ENCODE peak calls at places on chromosomes 3 and 15, in eight cellular contexts. Y, A, I, J, Q, N, P and T are unnamed samples.

GRCh38 chr15:35289029-35289617 is 204.0 kb upstream of the NANOGP8 start:
- DNase-seq in Y (no peak), A (no peak), I (no peak), J (no peak), Q (peak), N (peak), P (peak), T (peak)

GRCh38 chr3:138461246-138461645 is 26.8 kb downstream of the ESYT3 start:
- DNase-seq in Y (no peak), A (no peak), I (no peak), J (no peak), Q (no peak), N (no peak), P (no peak), T (no peak)

GRCh38 chr15:73851679-73852078 is 21.7 kb upstream of the TBC1D21 start:
- DNase-seq in Y (no peak), A (no peak), I (no peak), J (peak), Q (peak), N (peak), P (peak), T (peak)

GRCh38 chr3:72310028-72310987 is 525.4 kb upstream of the PROK2 start:
- DNase-seq in Y (no peak), A (peak), I (peak), J (peak), Q (peak), N (peak), P (peak), T (peak)

GRCh38 chr15:42457445-42458442 is 33.2 kb downstream of the ZNF106 start:
- DNase-seq in Y (peak), A (no peak), I (peak), J (no peak), Q (peak), N (peak), P (peak), T (peak)

GRCh38 chr3:72679540-72680198 is 168.6 kb downstream of the SHQ1 start:
- DNase-seq in Y (no peak), A (no peak), I (no peak), J (no peak), Q (peak), N (no peak), P (peak), T (peak)

GRCh38 chr3:112042842-112043280 is 8.3 kb downstream of the TMPRSS7 start:
- DNase-seq in Y (no peak), A (no peak), I (no peak), J (no peak), Q (no peak), N (no peak), P (no peak), T (no peak)

GRCh38 chr3:9909221-9910013 is 6.8 kb downstream of the IL17RE start:
- DNase-seq in Y (no peak), A (no peak), I (no peak), J (no peak), Q (peak), N (no peak), P (no peak), T (no peak)

GRCh38 chr3:123229145-123229544 is 27.4 kb downstream of the SEC22A start:
- DNase-seq in Y (no peak), A (no peak), I (no peak), J (no peak), Q (peak), N (no peak), P (no peak), T (peak)

GRCh38 chr15:82040862-82041261 is 5.0 kb downstream of the MEX3B start:
- DNase-seq in Y (no peak), A (no peak), I (no peak), J (no peak), Q (no peak), N (no peak), P (no peak), T (no peak)

GRCh38 chr3:33833408-33834116 is 35.1 kb downstream of the PDCD6IP start:
- DNase-seq in Y (no peak), A (no peak), I (no peak), J (no peak), Q (no peak), N (no peak), P (no peak), T (no peak)

GRCh38 chr3:45987368-45988099 is 8.1 kb downstream of the FYCO1 start:
- DNase-seq in Y (peak), A (no peak), I (peak), J (no peak), Q (peak), N (no peak), P (no peak), T (peak)

GRCh38 chr3:72043212-72044133 is 258.5 kb upstream of the PROK2 start:
- DNase-seq in Y (no peak), A (no peak), I (no peak), J (no peak), Q (no peak), N (no peak), P (no peak), T (no peak)

GRCh38 chr15:27813139-27813538 is 286.0 kb downstream of the OCA2 start:
- DNase-seq in Y (no peak), A (no peak), I (no peak), J (no peak), Q (no peak), N (no peak), P (no peak), T (no peak)

GRCh38 chr3:119911748-119912147 is 129.8 kb downstream of the NR1I2 start:
- DNase-seq in Y (no peak), A (no peak), I (no peak), J (no peak), Q (no peak), N (no peak), P (peak), T (no peak)

GRCh38 chr3:38311474-38311873 is 29.4 kb downstream of the SLC22A14 start:
- DNase-seq in Y (no peak), A (no peak), I (no peak), J (no peak), Q (no peak), N (no peak), P (no peak), T (no peak)

GRCh38 chr3:95029644-95030043 is 966.8 kb downstream of the NSUN3 start:
- DNase-seq in Y (no peak), A (no peak), I (no peak), J (no peak), Q (no peak), N (no peak), P (no peak), T (no peak)

GRCh38 chr3:120673116-120673515 is 8.9 kb downstream of the HGD start:
- DNase-seq in Y (no peak), A (no peak), I (no peak), J (no peak), Q (no peak), N (no peak), P (no peak), T (no peak)

GRCh38 chr3:194521514-194522260 is 34.9 kb upstream of the ATP13A3 start:
- DNase-seq in Y (peak), A (no peak), I (no peak), J (no peak), Q (peak), N (no peak), P (peak), T (peak)

GRCh38 chr15:73691398-73691797 is 7.2 kb downstream of the CD276 start:
- DNase-seq in Y (peak), A (no peak), I (peak), J (no peak), Q (peak), N (peak), P (no peak), T (peak)

GRCh38 chr3:158368271-158368670 is 202.7 kb upstream of the MLF1 start:
- DNase-seq in Y (no peak), A (no peak), I (no peak), J (no peak), Q (no peak), N (no peak), P (no peak), T (no peak)

GRCh38 chr15:72117448-72117697 is 577 bp downstream of the MYO9A start:
- DNase-seq in Y (peak), A (peak), I (peak), J (peak), Q (peak), N (peak), P (peak), T (peak)

GRCh38 chr3:43098761-43099160 is 7.1 kb downstream of the POMGNT2 start:
- DNase-seq in Y (no peak), A (no peak), I (no peak), J (no peak), Q (no peak), N (no peak), P (no peak), T (no peak)

GRCh38 chr15:58870451-58870850 is 63.0 kb downstream of the SLTM start:
- DNase-seq in Y (no peak), A (no peak), I (no peak), J (no peak), Q (peak), N (no peak), P (no peak), T (no peak)

GRCh38 chr15:58862326-58862725 is 71.2 kb downstream of the SLTM start:
- DNase-seq in Y (no peak), A (no peak), I (no peak), J (no peak), Q (no peak), N (no peak), P (no peak), T (no peak)

GRCh38 chr15:58865420-58865880 is 68.0 kb downstream of the SLTM start:
- DNase-seq in Y (no peak), A (no peak), I (no peak), J (no peak), Q (peak), N (no peak), P (no peak), T (no peak)

GRCh38 chr15:58867926-58868325 is 65.6 kb downstream of the SLTM start:
- DNase-seq in Y (no peak), A (no peak), I (no peak), J (no peak), Q (no peak), N (no peak), P (no peak), T (no peak)

GRCh38 chr15:58864602-58865419 is 68.7 kb downstream of the SLTM start:
- DNase-seq in Y (peak), A (no peak), I (peak), J (peak), Q (peak), N (peak), P (no peak), T (peak)
- H3K4me3 ChIP-seq in Y (peak), A (no peak), I (peak), J (no peak), Q (peak), N (no peak), P (no peak), T (no peak)

DNA sequence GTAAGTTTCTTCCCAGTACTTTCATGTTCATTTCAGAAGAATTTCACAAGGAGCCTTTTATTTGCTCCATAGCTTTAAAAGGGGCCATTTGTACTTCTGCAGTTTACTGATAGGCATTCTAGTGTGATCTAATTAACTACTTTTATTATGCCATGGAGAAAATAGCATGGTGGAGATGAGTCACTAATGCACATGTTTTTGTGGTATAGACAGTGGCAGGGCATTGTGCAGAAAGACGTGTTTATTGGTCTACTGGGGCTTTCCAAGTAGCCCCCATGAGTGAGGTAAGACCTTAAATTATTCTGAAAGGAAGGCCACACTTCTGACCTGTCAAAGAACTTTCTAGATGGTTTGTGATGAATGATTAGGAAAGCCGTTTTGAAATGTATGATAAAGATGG is 810.0 kb upstream of the NR2F2 start:
- DNase-seq in Y (no peak), A (no peak), I (no peak), J (no peak), Q (no peak), N (no peak), P (no peak), T (no peak)
- H3K4me3 ChIP-seq in Y (no peak), A (no peak), I (no peak), J (no peak), Q (no peak), N (no peak), P (no peak), T (no peak)

GRCh38 chr3:23062982-23063381 is 140.1 kb upstream of the UBE2E2 start:
- DNase-seq in Y (no peak), A (no peak), I (no peak), J (no peak), Q (no peak), N (no peak), P (no peak), T (no peak)

GRCh38 chr3:23071306-23071705 is 131.8 kb upstream of the UBE2E2 start:
- DNase-seq in Y (no peak), A (no peak), I (no peak), J (no peak), Q (no peak), N (no peak), P (no peak), T (no peak)

GRCh38 chr3:23072672-23073071 is 130.5 kb upstream of the UBE2E2 start:
- DNase-seq in Y (no peak), A (no peak), I (no peak), J (no peak), Q (no peak), N (no peak), P (no peak), T (no peak)

GRCh38 chr3:23071758-23072157 is 131.4 kb upstream of the UBE2E2 start:
- DNase-seq in Y (no peak), A (no peak), I (peak), J (no peak), Q (no peak), N (peak), P (no peak), T (no peak)

DNA sequence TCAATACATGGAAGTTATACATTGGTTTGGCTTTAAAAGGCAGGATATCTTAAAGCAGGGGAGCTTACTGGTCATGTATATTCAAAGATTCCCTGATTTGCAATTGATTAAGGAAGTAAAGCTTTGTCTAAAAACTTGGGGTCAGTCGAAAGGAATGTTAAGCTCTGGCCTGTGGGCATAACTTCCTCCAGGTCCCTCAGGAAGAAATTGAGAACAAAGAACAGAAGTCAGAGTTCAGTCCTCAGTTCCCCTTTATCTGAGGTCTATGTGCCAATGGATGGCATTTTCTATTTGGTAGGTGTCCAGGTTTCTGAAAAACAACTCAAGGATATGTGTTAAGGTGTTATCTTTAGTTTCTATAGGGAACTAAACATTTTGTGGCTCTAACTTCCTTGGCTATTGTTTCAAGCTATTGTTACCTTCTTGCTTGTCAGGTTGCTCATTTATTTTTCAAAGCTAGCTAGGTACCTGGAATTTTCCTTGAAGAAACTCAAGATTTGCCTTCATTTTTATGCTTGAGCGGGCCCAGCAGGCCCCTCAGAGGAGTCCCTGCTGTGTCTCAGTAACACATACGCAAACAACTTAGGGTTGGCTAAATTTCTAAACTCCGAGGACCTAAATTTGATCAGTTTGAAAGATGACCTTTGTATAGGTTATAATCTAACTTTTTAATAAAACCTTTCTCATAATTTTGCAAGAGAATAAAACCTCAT is 135.0 kb upstream of the UBE2E2 start:
- DNase-seq in Y (no peak), A (no peak), I (no peak), J (no peak), Q (no peak), N (no peak), P (no peak), T (no peak)
- H3K4me3 ChIP-seq in Y (no peak), A (no peak), I (no peak), J (no peak), Q (no peak), N (no peak), P (no peak), T (no peak)

DNA sequence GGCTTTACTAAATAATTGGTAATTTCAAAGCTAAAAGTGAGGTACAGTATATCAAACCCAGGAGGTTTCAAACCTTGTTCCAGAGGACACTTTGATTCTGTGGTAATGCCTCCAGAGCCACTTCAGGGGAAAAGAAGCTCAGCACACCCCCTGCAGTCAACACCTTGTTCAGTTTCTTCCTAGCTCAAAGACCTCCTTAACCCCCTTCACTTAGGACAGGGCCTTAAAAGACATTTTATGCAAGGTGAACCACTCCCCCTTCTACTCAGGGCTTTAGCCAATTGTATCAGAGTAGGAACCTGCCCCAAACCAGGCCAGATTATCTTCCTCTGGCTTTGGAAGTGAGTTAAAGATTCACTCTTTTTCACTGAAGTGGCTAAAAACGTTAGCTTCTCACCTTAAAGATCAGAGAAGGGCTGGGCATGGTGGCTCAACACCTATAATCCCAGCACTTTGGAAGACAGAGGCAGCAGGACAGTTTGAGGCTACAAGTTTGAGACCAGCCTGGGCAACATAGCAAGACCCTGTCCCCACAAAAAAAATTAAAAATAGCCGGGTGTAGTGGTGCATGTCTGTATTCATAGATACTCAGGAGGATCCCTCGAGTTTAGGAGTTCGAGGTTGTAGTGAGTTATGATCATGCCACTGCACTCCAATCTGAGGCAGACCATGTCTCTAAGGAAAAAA is 3.4 kb downstream of the DENND6A start:
- DNase-seq in Y (no peak), A (no peak), I (no peak), J (no peak), Q (no peak), N (no peak), P (no peak), T (no peak)
- H3K4me3 ChIP-seq in Y (no peak), A (peak), I (no peak), J (no peak), Q (no peak), N (no peak), P (no peak), T (no peak)

DNA sequence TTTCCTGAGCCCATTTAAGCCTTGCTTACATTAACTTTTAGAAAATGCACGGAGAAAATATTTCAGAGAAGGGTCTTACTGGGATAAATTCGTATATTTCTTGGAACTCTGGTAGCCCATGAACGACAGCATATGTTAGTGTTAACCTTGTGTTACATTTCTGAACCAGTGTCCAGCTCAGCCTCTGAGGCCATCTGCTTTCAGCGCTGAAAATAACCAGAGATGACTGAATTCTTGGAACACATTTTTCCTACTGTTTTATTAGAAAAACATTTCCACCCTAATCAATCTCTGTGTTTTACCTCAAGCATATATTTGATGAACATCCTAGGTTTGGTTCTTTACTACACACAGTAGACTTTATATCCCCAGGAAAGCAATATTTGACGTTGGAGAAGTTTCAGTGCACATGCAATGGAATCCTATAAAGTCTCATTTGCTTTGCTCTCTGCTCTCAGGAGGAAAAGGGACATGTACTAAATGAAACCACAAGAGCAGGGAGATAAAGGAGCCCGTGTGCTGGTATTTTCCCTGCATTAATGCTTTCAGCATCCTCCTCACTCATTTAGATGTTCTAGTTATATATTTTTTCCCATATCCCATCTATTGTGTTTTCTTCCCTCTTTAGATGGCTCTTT is 151.8 kb upstream of the KCNMB2 start:
- DNase-seq in Y (no peak), A (no peak), I (no peak), J (no peak), Q (peak), N (no peak), P (no peak), T (peak)
- H3K4me3 ChIP-seq in Y (no peak), A (no peak), I (peak), J (no peak), Q (no peak), N (no peak), P (no peak), T (no peak)

DNA sequence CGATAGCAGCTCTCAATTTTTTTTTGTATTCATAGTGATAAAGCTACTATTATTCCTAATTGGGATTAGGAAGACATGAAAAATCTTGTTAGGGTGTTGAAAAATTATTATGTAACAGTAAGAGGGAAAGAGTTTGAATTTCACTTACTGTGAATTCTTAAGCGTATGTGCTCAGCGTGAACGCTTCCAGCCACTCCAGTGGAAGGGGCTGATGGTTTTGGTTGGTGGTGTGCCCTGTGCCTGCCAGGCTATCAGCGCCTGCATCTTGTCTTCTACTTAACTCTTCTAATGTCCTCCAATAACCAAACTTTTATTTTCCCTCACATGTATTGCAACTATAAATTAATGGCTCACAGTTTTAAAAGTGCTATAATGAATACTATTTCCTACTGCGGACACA is 22.5 kb downstream of the CDIN1 start:
- DNase-seq in Y (peak), A (no peak), I (no peak), J (no peak), Q (no peak), N (no peak), P (no peak), T (no peak)
- H3K4me3 ChIP-seq in Y (peak), A (no peak), I (no peak), J (no peak), Q (no peak), N (no peak), P (no peak), T (no peak)

GRCh38 chr3:161452179-161452578 is 44.4 kb upstream of the OTOL1 start:
- DNase-seq in Y (no peak), A (no peak), I (no peak), J (no peak), Q (no peak), N (no peak), P (no peak), T (no peak)
- H3K4me3 ChIP-seq in Y (no peak), A (no peak), I (no peak), J (no peak), Q (no peak), N (no peak), P (no peak), T (no peak)